ENCODE peak calls at places on chromosomes 6 and 20, in eight cellular contexts. W is fibroblast of lung, U is hepatocyte, M is A673, F is astrocyte, C is mammary epithelial cell, B is endothelial cell of umbilical vein, N is H1. G is an unnamed sample.

GRCh38 chr6:50899306-50899840 is 80.7 kb downstream of the TFAP2B start:
- DNase-seq in F (no peak), M (no peak), U (no peak), C (peak), N (no peak), W (no peak), B (no peak), G (no peak)

GRCh38 chr6:163415620-163416379 is 1.3 kb downstream of the QKI start:
- DNase-seq in W (peak), U (peak), F (peak), N (no peak), B (peak), C (peak), M (peak), G (peak)

GRCh38 chr6:56683882-56684281 is 41.2 kb upstream of the DST start:
- DNase-seq in B (peak), F (peak), W (peak), U (peak), C (peak), N (no peak), M (peak), G (peak)

GRCh38 chr6:78089551-78089950 is 436.7 kb downstream of the MEI4 start:
- DNase-seq in C (no peak), U (no peak), M (no peak), B (peak), F (peak), N (no peak), W (no peak), G (no peak)

GRCh38 chr20:47024461-47024937 is 129.9 kb downstream of the EYA2 start:
- DNase-seq in U (no peak), B (no peak), C (no peak), N (no peak), M (no peak), W (no peak), F (no peak), G (peak)

GRCh38 chr6:37502703-37503485 is 3.2 kb upstream of the CCDC167 start:
- DNase-seq in C (no peak), B (no peak), W (no peak), U (no peak), N (no peak), M (no peak), F (no peak), G (no peak)

GRCh38 chr6:152094992-152095592 is 287.6 kb downstream of the ESR1 start:
- DNase-seq in F (peak), U (peak), B (peak), W (peak), C (peak), M (peak), N (peak), G (peak)

GRCh38 chr20:14677455-14677854 is 340.0 kb upstream of the FLRT3 start:
- DNase-seq in B (no peak), N (no peak), M (no peak), W (no peak), C (no peak), U (no peak), F (no peak), G (no peak)

GRCh38 chr6:72784071-72784470 is 162.2 kb downstream of the KCNQ5 start:
- DNase-seq in C (peak), W (no peak), F (peak), B (no peak), N (no peak), U (no peak), M (no peak), G (peak)

GRCh38 chr6:91487729-91488392 is 901.0 kb upstream of the MAP3K7 start:
- DNase-seq in W (no peak), N (no peak), F (no peak), M (no peak), B (no peak), U (no peak), C (no peak), G (no peak)

GRCh38 chr20:8152183-8152582 is 20.1 kb downstream of the PLCB1 start:
- DNase-seq in U (no peak), B (peak), M (peak), F (peak), W (peak), N (no peak), C (no peak), G (peak)

GRCh38 chr6:6659600-6660327 is 71.2 kb downstream of the LY86 start:
- DNase-seq in M (no peak), C (no peak), F (no peak), B (no peak), U (no peak), N (no peak), W (no peak), G (no peak)

GRCh38 chr6:106014930-106015329 is 71.2 kb upstream of the PRDM1 start:
- DNase-seq in B (no peak), W (no peak), C (no peak), U (no peak), M (no peak), F (no peak), N (no peak), G (no peak)

GRCh38 chr20:15060265-15061060 is 723.1 kb upstream of the FLRT3 start:
- DNase-seq in W (no peak), B (no peak), U (no peak), N (no peak), F (no peak), C (no peak), M (no peak), G (no peak)

GRCh38 chr6:20577280-20577679 is 43.0 kb downstream of the CDKAL1 start:
- DNase-seq in M (no peak), F (no peak), U (no peak), B (no peak), N (no peak), C (no peak), W (no peak), G (no peak)

GRCh38 chr6:123803862-123804681 is at the start of gene NKAIN2:
- DNase-seq in U (peak), N (no peak), W (no peak), F (no peak), M (peak), B (peak), C (peak), G (no peak)

GRCh38 chr6:106620931-106621672 is 8.2 kb downstream of the RTN4IP1 start:
- DNase-seq in U (no peak), B (peak), W (no peak), F (peak), C (no peak), M (peak), N (no peak), G (peak)

GRCh38 chr6:113586966-113587699 is 270.0 kb upstream of the MARCKS start:
- DNase-seq in F (no peak), M (peak), W (no peak), B (no peak), U (no peak), N (peak), C (no peak), G (no peak)

GRCh38 chr6:147868493-147869222 is 360.2 kb downstream of the SAMD5 start:
- DNase-seq in M (peak), N (no peak), U (no peak), W (peak), F (peak), B (peak), C (no peak), G (no peak)

GRCh38 chr6:30685157-30685976 is 1.1 kb downstream of the PPP1R18 start:
- DNase-seq in N (no peak), F (no peak), W (peak), B (peak), U (no peak), C (peak), M (no peak), G (peak)

GRCh38 chr6:49980898-49981297 is 11.5 kb upstream of the DEFB113 start:
- DNase-seq in M (peak), C (peak), U (no peak), W (peak), B (no peak), F (no peak), N (no peak), G (peak)

GRCh38 chr6:150631982-150632642 is 32.4 kb downstream of the PLEKHG1 start:
- DNase-seq in U (no peak), C (no peak), N (no peak), B (no peak), M (no peak), F (no peak), W (peak), G (no peak)

GRCh38 chr20:37519508-37520416 is 1.3 kb upstream of the NNAT start:
- DNase-seq in F (no peak), U (no peak), C (no peak), N (no peak), B (peak), M (peak), W (no peak), G (no peak)

GRCh38 chr6:110446405-110446804 is 30.0 kb downstream of the SLC22A16 start:
- DNase-seq in U (no peak), M (no peak), N (no peak), F (no peak), W (no peak), C (peak), B (no peak), G (no peak)

GRCh38 chr20:33477386-33478234 is 12.3 kb upstream of the CBFA2T2 start:
- DNase-seq in C (no peak), W (no peak), M (no peak), N (no peak), U (no peak), F (no peak), B (no peak), G (no peak)

GRCh38 chr6:99349620-99350141 is at the start of gene FAXC:
- DNase-seq in F (peak), W (peak), M (peak), N (no peak), C (peak), U (peak), B (peak), G (peak)

GRCh38 chr6:10382322-10382721 is 32.6 kb downstream of the TFAP2A start:
- DNase-seq in C (no peak), F (no peak), W (no peak), U (no peak), M (no peak), N (no peak), B (no peak), G (no peak)

GRCh38 chr6:10381830-10382208 is 33.1 kb downstream of the TFAP2A start:
- DNase-seq in F (no peak), N (no peak), M (no peak), W (no peak), C (no peak), B (no peak), U (no peak), G (no peak)

GRCh38 chr6:10383312-10384063 is 31.4 kb downstream of the TFAP2A start:
- DNase-seq in C (peak), N (no peak), M (no peak), B (no peak), W (no peak), F (no peak), U (no peak), G (no peak)

GRCh38 chr6:10382728-10383127 is 32.1 kb downstream of the TFAP2A start:
- DNase-seq in W (no peak), N (no peak), U (no peak), B (no peak), F (no peak), C (no peak), M (no peak), G (no peak)

GRCh38 chr6:10381133-10381829 is 33.6 kb downstream of the TFAP2A start:
- DNase-seq in F (no peak), B (no peak), N (no peak), W (no peak), U (peak), M (no peak), C (no peak), G (no peak)
- TF ChIP-seq EZH2 in F (peak), B (no peak), N (peak), W (no peak), U (peak), M (no peak), C (no peak), G (no peak)

DNA sequence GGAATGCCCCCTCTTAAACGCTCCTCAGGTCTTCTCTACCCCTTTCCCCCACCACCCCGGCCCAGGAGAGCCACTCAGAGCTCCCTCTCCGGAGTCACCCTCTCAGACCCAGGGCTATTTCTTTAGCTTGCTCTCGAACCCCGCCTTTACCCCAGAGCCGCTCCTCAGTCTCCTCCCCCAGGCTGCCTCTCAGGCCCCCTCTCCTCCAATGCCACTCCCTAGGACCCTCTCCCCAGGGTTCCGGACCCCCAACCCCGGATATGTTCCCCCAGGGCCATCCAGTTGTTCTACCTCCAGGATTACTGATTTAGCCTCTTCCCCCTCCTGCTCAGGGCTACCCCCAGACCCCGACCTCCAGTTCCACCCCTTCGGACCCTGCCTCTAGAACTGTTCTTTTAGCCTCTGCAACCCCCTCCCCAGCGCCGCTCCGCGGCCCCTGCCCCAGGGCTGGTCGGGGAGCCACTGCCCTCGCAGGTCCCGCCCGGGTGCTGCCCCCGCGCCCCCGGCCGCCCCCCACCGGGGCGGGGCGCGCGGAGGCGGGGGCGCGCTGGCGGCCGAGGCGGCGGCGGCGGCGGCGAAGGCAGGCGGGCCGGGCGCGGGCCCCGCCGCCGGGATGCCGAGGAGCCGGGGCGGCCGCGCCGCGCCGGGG is at the start of gene MMP24:
- DNase-seq in N (no peak), C (no peak), U (no peak), B (no peak), M (no peak), F (no peak), W (no peak), G (no peak)
- TF ChIP-seq EZH2 in N (peak), C (no peak), U (no peak), B (no peak), M (peak), F (peak), W (no peak), G (no peak)

DNA sequence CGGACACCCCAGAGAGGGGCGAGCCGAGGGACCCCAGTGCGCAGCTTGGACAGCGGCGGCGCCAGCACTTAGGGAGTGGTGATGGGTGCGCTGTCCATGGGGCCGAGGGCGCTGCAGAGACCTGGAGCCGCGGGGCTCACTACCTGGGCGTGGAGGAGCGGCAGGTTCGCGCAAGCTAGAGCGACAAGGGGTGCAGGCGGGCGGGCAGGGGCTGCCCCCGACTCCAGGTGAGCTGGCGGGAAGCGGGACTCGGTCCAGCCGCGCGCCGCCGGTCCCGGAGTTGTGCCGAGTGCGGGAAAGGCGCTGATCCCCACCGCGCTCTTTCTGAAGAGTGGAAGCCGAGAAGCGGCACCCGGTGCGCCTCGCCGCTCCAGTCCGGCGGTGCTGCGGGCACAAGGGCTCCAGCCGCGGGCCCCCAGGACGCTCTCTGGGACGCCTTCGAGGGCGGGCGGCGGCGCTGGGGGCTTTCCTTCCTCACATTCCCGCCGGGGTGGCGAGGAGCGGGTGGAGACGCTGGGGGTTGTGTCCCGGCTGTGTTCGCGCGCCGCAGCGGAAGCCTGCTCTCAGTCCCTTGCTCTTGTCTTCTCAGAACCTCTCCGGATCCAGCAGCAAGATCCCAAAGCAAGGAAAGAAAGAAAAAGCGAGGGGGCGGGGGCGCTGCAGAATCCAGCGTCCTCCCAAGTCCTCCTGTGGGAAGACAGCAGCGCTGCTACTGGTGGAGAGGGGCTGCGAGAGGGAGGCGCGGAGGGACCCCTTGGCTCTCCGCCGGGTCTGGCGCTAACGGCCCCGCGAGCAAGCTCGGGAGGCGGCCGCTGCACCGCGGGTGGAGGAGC is at the start of gene B3GAT2:
- DNase-seq in U (peak), C (peak), F (peak), M (peak), N (no peak), W (peak), B (peak), G (peak)
- TF ChIP-seq EZH2 in U (no peak), C (peak), F (no peak), M (peak), N (peak), W (no peak), B (peak), G (no peak)

GRCh38 chr6:108174371-108175175 is 8.8 kb downstream of the NR2E1 start:
- DNase-seq in F (peak), C (no peak), W (peak), N (no peak), M (no peak), U (peak), B (no peak), G (peak)
- TF ChIP-seq EZH2 in F (no peak), C (no peak), W (no peak), N (peak), M (no peak), U (no peak), B (no peak), G (peak)

GRCh38 chr20:38730167-38730988 is 6.1 kb downstream of the SLC32A1 start:
- DNase-seq in F (no peak), M (no peak), B (no peak), U (no peak), C (no peak), N (no peak), W (no peak), G (no peak)
- TF ChIP-seq EZH2 in F (peak), M (peak), B (peak), U (peak), C (peak), N (peak), W (peak), G (peak)

GRCh38 chr20:44810061-44810390 is 320 bp downstream of the RIMS4 start:
- DNase-seq in U (no peak), F (no peak), W (no peak), B (no peak), C (no peak), M (no peak), N (no peak), G (peak)
- TF ChIP-seq EZH2 in U (no peak), F (no peak), W (no peak), B (peak), C (no peak), M (no peak), N (no peak), G (no peak)

GRCh38 chr20:57260065-57260958 is 6.1 kb downstream of the BMP7 start:
- DNase-seq in U (no peak), N (no peak), F (no peak), W (no peak), M (no peak), B (no peak), C (no peak), G (no peak)
- TF ChIP-seq EZH2 in U (no peak), N (no peak), F (no peak), W (no peak), M (no peak), B (no peak), C (no peak), G (peak)

DNA sequence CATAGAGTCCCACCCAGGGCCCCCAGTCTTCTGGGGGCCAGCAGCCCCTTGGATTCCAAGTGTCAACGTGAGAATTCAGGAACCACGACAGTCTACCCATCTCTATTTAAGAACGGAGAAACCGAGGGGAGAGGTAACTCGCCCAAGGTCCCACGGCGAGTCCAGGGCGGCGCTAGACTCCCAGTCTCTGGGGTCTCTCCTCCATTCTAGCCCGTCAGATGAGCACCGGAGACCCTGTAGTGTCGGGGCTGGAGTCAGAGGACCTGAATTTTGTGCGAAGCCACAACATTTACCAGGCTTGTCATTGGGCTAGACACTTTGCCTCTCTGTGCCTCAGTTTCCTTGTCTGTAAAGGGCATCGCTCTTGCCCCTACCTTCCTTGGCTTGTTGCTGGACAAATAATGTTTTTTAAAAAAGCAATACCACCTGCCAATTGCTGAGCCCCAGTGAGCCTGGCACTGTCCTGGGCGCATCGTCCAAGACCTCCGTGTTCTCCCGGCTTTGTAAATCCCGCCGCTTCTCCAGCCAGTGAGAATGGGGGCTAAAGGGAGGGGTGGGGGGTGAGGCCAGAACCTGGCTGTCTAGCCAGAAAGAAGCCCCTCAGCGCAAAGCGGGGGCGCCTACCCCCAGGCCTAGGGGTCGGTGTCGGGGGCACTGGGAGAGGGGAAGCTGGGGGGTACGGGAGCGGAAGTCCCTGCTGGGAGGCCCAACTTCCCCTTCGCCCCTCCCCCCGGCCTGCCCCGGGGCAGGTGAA is 91.7 kb downstream of the NCR2 start:
- DNase-seq in F (no peak), U (no peak), W (no peak), B (no peak), M (no peak), N (no peak), C (no peak), G (no peak)
- TF ChIP-seq EZH2 in F (no peak), U (peak), W (peak), B (no peak), M (no peak), N (peak), C (no peak), G (peak)

GRCh38 chr20:2558581-2559301 is 22.4 kb downstream of the TMC2 start:
- DNase-seq in U (peak), C (no peak), F (no peak), N (no peak), B (no peak), M (peak), W (no peak), G (peak)
- TF ChIP-seq EZH2 in U (peak), C (peak), F (peak), N (peak), B (peak), M (peak), W (peak), G (peak)

DNA sequence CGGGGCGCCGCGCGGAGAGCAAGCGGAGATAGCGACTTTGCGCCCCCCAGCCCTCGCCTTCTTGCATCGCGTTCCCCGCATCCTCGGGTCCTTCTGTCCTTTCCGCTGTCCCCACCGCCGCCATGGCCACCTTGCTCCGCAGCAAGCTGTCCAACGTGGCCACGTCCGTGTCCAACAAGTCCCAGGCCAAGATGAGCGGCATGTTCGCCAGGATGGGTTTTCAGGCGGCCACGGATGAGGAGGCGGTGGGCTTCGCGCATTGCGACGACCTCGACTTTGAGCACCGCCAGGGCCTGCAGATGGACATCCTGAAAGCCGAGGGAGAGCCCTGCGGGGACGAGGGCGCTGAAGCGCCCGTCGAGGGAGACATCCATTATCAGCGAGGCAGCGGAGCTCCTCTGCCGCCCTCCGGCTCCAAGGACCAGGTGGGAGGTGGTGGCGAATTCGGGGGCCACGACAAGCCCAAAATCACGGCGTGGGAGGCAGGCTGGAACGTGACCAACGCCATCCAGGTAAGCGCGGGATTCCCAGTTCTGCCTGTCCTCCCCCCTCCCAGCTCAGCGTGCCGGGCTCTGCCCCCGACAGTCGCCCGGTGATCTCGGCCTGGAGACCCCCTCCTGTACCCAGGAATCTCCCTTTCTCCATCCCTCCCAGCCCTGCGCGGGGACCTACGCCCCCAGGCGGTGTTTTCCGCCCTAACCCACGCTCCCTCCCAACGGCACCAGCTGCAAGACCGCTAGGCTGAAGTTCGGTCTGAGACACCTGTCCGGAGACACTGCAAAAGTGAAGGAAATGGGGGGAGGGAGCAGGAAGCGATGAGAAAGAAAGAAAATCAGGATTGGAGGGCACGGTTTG is 544 bp downstream of the SLC32A1 start:
- DNase-seq in B (no peak), M (no peak), C (no peak), N (no peak), F (no peak), W (no peak), U (no peak), G (no peak)
- TF ChIP-seq EZH2 in B (peak), M (peak), C (peak), N (peak), F (peak), W (peak), U (peak), G (peak)